ENCODE peak calls at places on chromosome 11, in nine cellular contexts. X is sigmoid colon, B is brain microvascular endothelial cell, W is PC-3, U is gastrocnemius medialis, G is endodermal cell, V is mammary epithelial cell, O is mucosa of descending colon, N is psoas muscle. K is an unnamed sample.

GRCh38 chr11:37107415-37107814 is 509.4 kb upstream of the RAG2 start:
- DNase-seq in B (no peak), N (no peak), G (no peak), X (no peak), O (no peak), V (no peak), U (no peak), W (peak; percentile 27), K (no peak)

GRCh38 chr11:58914821-58915543 is 24.3 kb upstream of the GLYATL1 start:
- DNase-seq in G (no peak), V (peak; percentile 58), X (no peak), N (no peak), U (no peak), W (peak; percentile 15), O (no peak), B (no peak), K (peak; percentile 72)

GRCh38 chr11:30876228-30876627 is 290.1 kb upstream of the MPPED2 start:
- DNase-seq in B (no peak), O (no peak), W (no peak), X (no peak), V (no peak), G (no peak), N (no peak), U (no peak), K (no peak)

GRCh38 chr11:95154514-95154913 is 64.9 kb downstream of the ENDOD1 start:
- DNase-seq in V (peak; percentile 62), O (peak; percentile 72), B (no peak), N (peak; percentile 54), G (peak; percentile 89), X (no peak), U (no peak), W (peak; percentile 69), K (peak; percentile 56)

GRCh38 chr11:76623171-76623883 is 47.2 kb downstream of the LRRC32 start:
- DNase-seq in O (no peak), W (peak; percentile 54), N (no peak), B (peak; percentile 79), V (peak; percentile 47), U (no peak), G (peak; percentile 36), X (peak; percentile 47), K (peak; percentile 51)

GRCh38 chr11:8650401-8650990 is 32.0 kb downstream of the TRIM66 start:
- DNase-seq in U (no peak), G (no peak), X (no peak), O (no peak), N (no peak), V (no peak), B (no peak), W (no peak), K (no peak)

GRCh38 chr11:19597194-19597593 is 115.4 kb upstream of the NAV2 start:
- DNase-seq in N (no peak), B (peak; percentile 83), O (no peak), W (peak; percentile 11), G (no peak), V (peak; percentile 50), U (no peak), X (no peak), K (peak; percentile 38)

GRCh38 chr11:69253028-69253427 is 40.9 kb upstream of the MYEOV start:
- DNase-seq in U (no peak), O (no peak), N (no peak), W (peak; percentile 81), G (no peak), B (peak; percentile 69), V (peak; percentile 86), X (peak; percentile 21), K (peak; percentile 85)

GRCh38 chr11:64268687-64269379 is 15.6 kb downstream of the BAD start:
- DNase-seq in O (peak; percentile 83), N (peak; percentile 90), B (peak; percentile 35), V (peak; percentile 62), G (peak; percentile 90), U (no peak), W (peak; percentile 58), X (peak; percentile 92), K (peak; percentile 32)

GRCh38 chr11:128412847-128413791 is 174.2 kb downstream of the ETS1 start:
- DNase-seq in X (no peak), U (no peak), G (no peak), O (no peak), V (no peak), W (peak; percentile 91), N (no peak), B (no peak), K (peak; percentile 84)

GRCh38 chr11:2129699-2130366 is 9.4 kb downstream of the IGF2 start:
- DNase-seq in O (peak; percentile 10), B (no peak), V (no peak), X (no peak), W (no peak), U (no peak), N (peak; percentile 44), G (no peak), K (no peak)

GRCh38 chr11:7538023-7538422 is 24.2 kb downstream of the PPFIBP2 start:
- DNase-seq in N (peak; percentile 73), V (no peak), O (no peak), W (no peak), B (no peak), G (no peak), X (peak; percentile 73), U (peak; percentile 32), K (no peak)
- TF ChIP-seq CTCF in N (no peak), V (no peak), O (no peak), W (no peak), B (no peak), G (no peak), X (no peak), U (no peak), K (no peak)

DNA sequence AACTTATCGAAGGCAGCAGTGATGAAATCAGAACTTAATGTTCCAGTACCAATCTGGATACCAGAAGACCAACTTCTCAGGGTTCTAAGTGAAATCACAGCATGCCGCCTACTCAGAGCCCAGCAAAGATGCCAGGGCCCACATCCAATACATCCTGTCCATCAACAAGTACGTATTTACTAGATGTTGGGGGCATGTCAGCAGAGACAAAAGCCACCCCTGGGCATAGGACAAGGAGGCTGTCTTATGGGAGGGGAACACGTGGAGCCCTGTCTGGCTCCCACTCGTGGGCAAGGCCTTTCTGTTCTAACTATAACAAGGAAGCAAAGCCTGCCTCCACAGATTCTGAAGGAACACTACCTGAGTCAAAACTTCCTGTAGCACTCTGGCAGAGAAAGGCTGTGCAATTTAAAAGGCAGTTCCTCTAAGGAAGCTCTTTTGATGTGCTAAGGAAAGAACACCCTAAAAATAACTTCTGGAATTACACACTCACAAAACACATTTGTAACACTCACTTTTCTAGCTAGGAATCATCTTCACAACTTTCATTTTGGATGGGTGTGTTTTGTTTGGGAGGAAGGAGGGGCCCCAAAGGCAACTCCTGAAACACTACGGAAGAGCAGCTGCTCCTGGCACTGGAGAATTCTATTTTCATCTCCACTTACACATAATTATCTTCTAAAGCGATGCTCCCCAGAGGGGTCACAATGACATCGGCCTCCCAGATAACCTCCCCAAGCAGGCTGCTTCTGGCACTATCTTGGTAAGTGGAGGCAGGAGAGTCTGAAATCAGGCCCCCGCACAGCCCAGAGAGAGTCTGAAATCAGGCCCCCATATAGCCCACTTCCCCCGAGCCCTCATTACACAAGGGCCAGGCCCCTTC is 14.2 kb downstream of the SMCO4 start:
- DNase-seq in O (no peak), G (no peak), V (no peak), B (no peak), X (no peak), N (no peak), W (no peak), U (peak; percentile 58), K (no peak)
- H3K4me3 ChIP-seq in O (no peak overlapping the region), G (no peak overlapping the region), V (no peak overlapping the region), B (no peak overlapping the region), X (no peak overlapping the region), N (no peak overlapping the region), W (no peak overlapping the region), U (peak overlapping the region; percentile 24), K (no peak overlapping the region)

GRCh38 chr11:118638726-118639125 is 31.3 kb downstream of the PHLDB1 start:
- DNase-seq in X (no peak), V (no peak), B (no peak), G (no peak), N (no peak), O (peak; percentile 19), W (no peak), U (no peak), K (no peak)

GRCh38 chr11:118635642-118636041 is 28.2 kb downstream of the PHLDB1 start:
- DNase-seq in B (no peak), N (no peak), G (no peak), O (no peak), W (no peak), X (no peak), U (no peak), V (no peak), K (no peak)

GRCh38 chr11:118634435-118635236 is 27.2 kb downstream of the PHLDB1 start:
- DNase-seq in N (peak; percentile 90), G (peak; percentile 96), O (peak; percentile 90), V (peak; percentile 62), U (peak; percentile 59), X (peak; percentile 94), W (peak; percentile 86), B (no peak), K (peak; percentile 47)

GRCh38 chr11:118635237-118635591 is 27.8 kb downstream of the PHLDB1 start:
- DNase-seq in O (peak; percentile 47), W (no peak), B (no peak), U (no peak), N (no peak), G (no peak), X (no peak), V (no peak), K (no peak)

DNA sequence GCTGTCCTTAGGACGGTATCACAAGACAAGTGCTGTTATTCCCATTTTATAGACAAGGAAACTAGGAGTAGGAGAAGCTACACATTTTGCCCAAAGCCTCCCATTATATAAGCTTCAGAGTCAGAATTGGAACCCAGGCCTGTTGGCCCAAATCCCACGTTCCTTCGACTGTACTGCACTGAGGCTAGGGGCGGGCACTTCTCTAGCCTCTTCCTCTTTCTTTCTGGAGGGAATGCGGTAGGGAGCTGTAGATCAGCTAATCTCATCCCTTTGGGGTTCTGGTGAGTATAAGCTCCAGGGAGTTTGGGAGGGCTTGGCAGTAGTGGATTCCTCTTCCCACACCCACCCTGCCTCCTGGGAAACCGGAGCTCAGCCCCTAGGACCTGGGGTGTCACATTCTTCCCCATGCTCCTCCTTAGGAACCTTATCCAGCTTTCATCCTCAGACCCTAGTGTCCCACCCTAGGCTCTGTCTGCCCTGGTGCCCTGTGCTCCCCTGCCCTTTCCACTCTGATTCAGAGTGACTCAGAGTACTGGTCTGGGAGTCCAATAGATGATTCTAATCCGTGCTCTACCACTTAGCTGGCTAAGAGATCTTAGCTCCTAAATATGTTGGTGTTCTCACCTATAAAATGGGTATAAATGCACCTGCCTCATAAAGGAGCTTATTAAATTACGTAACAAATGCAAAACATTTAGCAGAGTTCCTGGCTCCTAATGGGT is 29.3 kb downstream of the PHLDB1 start:
- DNase-seq in V (no peak), G (no peak), N (no peak), O (peak; percentile 9), B (no peak), U (no peak), W (peak; percentile 33), X (no peak), K (no peak)
- H3K36me3 ChIP-seq in V (peaks cover 9% of the 10 kb centered on the region), G (peaks cover 11% of the 10 kb centered on the region), N (no peaks in the 10 kb centered on the region), O (no peaks in the 10 kb centered on the region), B (peaks cover 91% of the 10 kb centered on the region), U (peaks cover 2% of the 10 kb centered on the region), W (no peaks in the 10 kb centered on the region), X (peaks cover 9% of the 10 kb centered on the region), K (peaks cover 11% of the 10 kb centered on the region)

DNA sequence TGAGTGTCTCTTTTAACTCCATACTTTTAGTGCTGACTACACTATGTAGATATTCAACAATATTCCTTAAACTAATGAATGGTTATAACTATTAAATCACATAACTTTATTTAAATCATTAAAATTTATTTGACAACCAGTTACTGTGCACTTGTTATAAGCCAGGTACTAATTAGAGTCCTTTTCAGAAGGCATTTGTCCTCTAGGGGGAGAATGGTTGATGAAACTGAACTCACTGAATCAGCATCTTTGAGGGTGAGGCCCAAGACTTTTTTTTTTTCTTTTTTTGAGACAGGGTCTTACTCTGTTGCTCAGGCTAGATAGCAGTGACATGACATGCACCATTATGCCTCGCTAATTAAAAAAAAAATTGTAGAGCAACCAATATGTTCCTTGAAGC is 515.6 kb upstream of the CCDC90B start:
- DNase-seq in O (no peak), G (no peak), X (no peak), U (no peak), B (no peak), N (no peak), V (no peak), W (peak; percentile 22), K (peak; percentile 18)
- TF ChIP-seq CTCF in O (no peak), G (peak; percentile 74), X (no peak), U (no peak), B (peak; percentile 30), N (no peak), V (peak; percentile 35), W (peak; percentile 48), K (no peak)